ENCODE peak calls at places on chromosomes 7 and 10, in ten cellular contexts. L is T follicular helper cell; F is activated T-cell treated with anti-CD3 and anti-CD28 coated beads, Interleukin-2, amount 50 U/mL, for 24 hours; W is sciatic nerve; R is kidney epithelial cell; E is NCI-H1092 treated with DMSO at 0.1 percent for 48 hours; D is kidney glomerular epithelial cell; G is NCI-H748 treated with DMSO at 0.1 percent for 48 hours; A is GM19239; H is naive thymus-derived CD8-positive, alpha-beta T cell. U is an unnamed sample.

GRCh38 chr10:30459283-30459682 is 25.3 kb downstream of the MAP3K8 start:
- DNase-seq in A (no peak), W (no peak), L (no peak), H (no peak), F (no peak), R (no peak), D (no peak), E (no peak), G (no peak), U (no peak)

GRCh38 chr10:74035324-74035723 is 37.4 kb downstream of the VCL start:
- DNase-seq in A (no peak), R (no peak), F (no peak), D (no peak), E (no peak), L (no peak), W (no peak), G (no peak), H (no peak), U (no peak)

GRCh38 chr10:61458031-61458430 is 4.8 kb upstream of the TMEM26 start:
- DNase-seq in W (no peak), R (no peak), F (no peak), H (no peak), E (no peak), G (no peak), L (no peak), D (no peak), A (no peak), U (no peak)

GRCh38 chr7:924541-925231 is 29.8 kb downstream of the ADAP1 start:
- DNase-seq in R (no peak), E (no peak), G (no peak), W (peak; percentile 57), L (no peak), D (no peak), F (peak; percentile 84), H (no peak), A (peak; percentile 80), U (peak; percentile 70)

GRCh38 chr10:12509016-12509793 is 159.9 kb downstream of the CAMK1D start:
- DNase-seq in E (no peak), W (no peak), L (no peak), D (no peak), A (no peak), R (no peak), F (no peak), H (no peak), G (no peak), U (no peak)

GRCh38 chr7:100859856-100860255 is 7.3 kb upstream of the TRIP6 start:
- DNase-seq in D (no peak), R (no peak), L (no peak), W (no peak), A (no peak), G (no peak), E (no peak), H (no peak), F (no peak), U (no peak)

GRCh38 chr7:82443044-82443800 is at the start of gene CACNA2D1:
- DNase-seq in A (no peak), F (peak; percentile 28), E (no peak), R (no peak), G (no peak), D (no peak), W (peak; percentile 67), L (no peak), H (no peak), U (no peak)

GRCh38 chr7:34087892-34088891 is 182.9 kb downstream of the BMPER start:
- DNase-seq in H (no peak), E (peak; percentile 24), G (no peak), W (no peak), F (no peak), R (no peak), L (no peak), A (no peak), D (no peak), U (no peak)

U was measured in immature natural killer cell.